ENCODE peak calls at places on chromosomes 11 and 22, in seven cellular contexts. B, V, E, U, K, X and A are unnamed samples. For H3K4me1, the result is how much of the 10 kb centered on the place peaks cover.

GRCh38 chr11:128453444-128454336 is 133.7 kb downstream of the ETS1 start:
- DNase-seq in B (no peak), V (peak), E (peak), U (peak), K (peak), X (peak), A (no peak)

GRCh38 chr11:40030867-40031266 is 1428.6 kb downstream of the LRRC4C start:
- DNase-seq in B (no peak), V (no peak), E (no peak), U (no peak), K (no peak), X (no peak), A (peak)

GRCh38 chr22:30115705-30116104 is 35.4 kb downstream of the HORMAD2 start:
- DNase-seq in B (no peak), V (no peak), E (no peak), U (no peak), K (no peak), X (peak), A (no peak)

GRCh38 chr11:67320691-67321090 is 17.4 kb downstream of the SSH3 start:
- DNase-seq in B (no peak), V (no peak), E (no peak), U (no peak), K (no peak), X (no peak), A (no peak)

GRCh38 chr11:95767498-95767897 is 22.1 kb downstream of the FAM76B start:
- DNase-seq in B (no peak), V (no peak), E (no peak), U (no peak), K (no peak), X (peak), A (no peak)

GRCh38 chr11:57345555-57346151 is 7.5 kb downstream of the P2RX3 start:
- DNase-seq in B (peak), V (peak), E (peak), U (peak), K (peak), X (peak), A (peak)

GRCh38 chr22:43129426-43130425 is 13.5 kb downstream of the MCAT start:
- DNase-seq in B (no peak), V (no peak), E (no peak), U (no peak), K (no peak), X (no peak), A (no peak)

GRCh38 chr11:64148200-64148916 is 17.6 kb downstream of the MACROD1 start:
- DNase-seq in B (peak), V (peak), E (peak), U (peak), K (peak), X (peak), A (peak)

GRCh38 chr22:50625131-50625567 is 2.8 kb downstream of the ARSA start:
- DNase-seq in B (no peak), V (peak), E (no peak), U (no peak), K (no peak), X (no peak), A (no peak)

GRCh38 chr11:119889728-119890280 is 160.8 kb upstream of the NECTIN1 start:
- DNase-seq in B (no peak), V (no peak), E (no peak), U (no peak), K (no peak), X (no peak), A (no peak)

GRCh38 chr11:102010776-102011500 is 36.3 kb upstream of the CFAP300 start:
- DNase-seq in B (peak), V (peak), E (peak), U (no peak), K (peak), X (peak), A (peak)

GRCh38 chr11:18384157-18384641 is 10.2 kb upstream of the LDHA start:
- DNase-seq in B (peak), V (peak), E (peak), U (peak), K (peak), X (peak), A (peak)

GRCh38 chr11:123173040-123173855 is 21.8 kb downstream of the CLMP start:
- DNase-seq in B (no peak), V (peak), E (no peak), U (no peak), K (no peak), X (peak), A (no peak)

GRCh38 chr11:17544181-17544622 is at the start of gene USH1C:
- DNase-seq in B (no peak), V (peak), E (peak), U (no peak), K (peak), X (no peak), A (peak)

GRCh38 chr22:23743303-23743705 is 7.6 kb downstream of the ZNF70 start:
- DNase-seq in B (no peak), V (no peak), E (no peak), U (no peak), K (no peak), X (no peak), A (no peak)

GRCh38 chr11:70500076-70500847 is 101.9 kb downstream of the CTTN start:
- DNase-seq in B (peak), V (no peak), E (no peak), U (no peak), K (no peak), X (no peak), A (peak)

GRCh38 chr22:38308791-38309498 is 8.3 kb downstream of the CSNK1E start:
- DNase-seq in B (no peak), V (peak), E (no peak), U (peak), K (no peak), X (no peak), A (no peak)
- H3K4me1 ChIP-seq in B (under half), V (under half), E (under half), U (half or more), K (half or more), X (half or more), A (under half)

DNA sequence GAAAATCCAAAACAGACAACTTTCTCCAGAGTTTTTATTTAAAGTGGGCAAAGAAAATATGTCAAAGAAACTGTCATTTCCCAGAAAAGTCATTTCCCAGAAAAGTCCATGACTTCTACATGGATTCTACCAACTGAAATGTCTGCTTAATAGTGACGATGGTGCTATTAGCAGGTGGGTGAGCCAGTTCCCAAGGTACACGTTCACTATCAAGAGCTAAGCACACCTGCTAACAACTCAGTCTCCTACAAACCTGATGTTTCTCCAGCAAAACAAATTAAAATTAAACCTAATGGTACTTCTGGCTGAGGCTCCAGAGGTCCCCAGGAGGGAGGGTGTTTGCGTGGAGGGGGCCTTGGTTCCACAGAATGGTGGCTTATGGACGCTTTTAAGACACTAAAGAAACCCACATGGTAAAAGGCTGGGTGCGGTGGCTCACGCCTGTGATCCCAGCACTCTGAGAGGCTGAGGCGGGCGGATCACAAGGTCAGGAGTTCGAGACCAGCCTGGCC is 26.8 kb downstream of the POU2AF1 start:
- DNase-seq in B (no peak), V (no peak), E (no peak), U (no peak), K (peak), X (no peak), A (peak)
- H3K4me1 ChIP-seq in B (under half), V (under half), E (under half), U (under half), K (under half), X (under half), A (under half)

GRCh38 chr22:40181323-40181722 is 3.6 kb downstream of the TNRC6B start:
- DNase-seq in B (no peak), V (no peak), E (peak), U (no peak), K (no peak), X (no peak), A (no peak)
- H3K4me1 ChIP-seq in B (under half), V (half or more), E (half or more), U (under half), K (half or more), X (under half), A (under half)

DNA sequence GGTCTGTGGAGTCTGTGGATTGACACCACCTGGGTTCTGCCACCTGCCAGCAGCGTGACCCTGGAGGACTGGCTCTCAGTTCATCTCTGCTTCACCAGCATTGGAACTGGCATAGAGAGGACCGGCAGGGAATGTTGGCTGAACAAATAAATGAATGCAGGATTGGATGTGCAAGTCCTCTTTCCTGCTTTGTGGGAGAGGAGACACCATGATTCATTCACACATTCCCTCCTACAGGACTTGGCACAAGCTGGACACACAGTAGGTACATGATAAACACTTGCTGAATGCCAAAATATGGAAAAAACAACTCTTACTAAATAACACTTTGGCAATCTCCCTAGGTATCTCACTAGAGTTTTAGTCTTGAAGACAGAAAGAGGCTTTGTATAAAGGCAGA is 116.6 kb upstream of the NARS2 start:
- DNase-seq in B (no peak), V (no peak), E (no peak), U (no peak), K (no peak), X (no peak), A (no peak)
- H3K4me1 ChIP-seq in B (under half), V (under half), E (under half), U (under half), K (under half), X (under half), A (under half)

GRCh38 chr11:68998390-68998911 is 14.6 kb downstream of the MRGPRF start:
- DNase-seq in B (peak), V (peak), E (no peak), U (no peak), K (no peak), X (peak), A (no peak)
- H3K4me1 ChIP-seq in B (under half), V (under half), E (under half), U (under half), K (under half), X (under half), A (under half)

GRCh38 chr11:35390737-35391682 is 28.3 kb downstream of the SLC1A2 start:
- DNase-seq in B (no peak), V (peak), E (peak), U (no peak), K (peak), X (peak), A (no peak)

GRCh38 chr11:35389897-35390462 is 29.4 kb downstream of the SLC1A2 start:
- DNase-seq in B (no peak), V (no peak), E (no peak), U (no peak), K (no peak), X (no peak), A (no peak)

GRCh38 chr11:35393093-35393492 is 26.3 kb downstream of the SLC1A2 start:
- DNase-seq in B (peak), V (no peak), E (no peak), U (no peak), K (no peak), X (peak), A (no peak)

GRCh38 chr11:35394941-35395340 is 24.4 kb downstream of the SLC1A2 start:
- DNase-seq in B (no peak), V (no peak), E (no peak), U (no peak), K (no peak), X (no peak), A (no peak)

GRCh38 chr11:35391922-35392813 is 27.2 kb downstream of the SLC1A2 start:
- DNase-seq in B (peak), V (peak), E (peak), U (peak), K (peak), X (peak), A (peak)
- H3K4me1 ChIP-seq in B (under half), V (under half), E (under half), U (under half), K (under half), X (under half), A (under half)

DNA sequence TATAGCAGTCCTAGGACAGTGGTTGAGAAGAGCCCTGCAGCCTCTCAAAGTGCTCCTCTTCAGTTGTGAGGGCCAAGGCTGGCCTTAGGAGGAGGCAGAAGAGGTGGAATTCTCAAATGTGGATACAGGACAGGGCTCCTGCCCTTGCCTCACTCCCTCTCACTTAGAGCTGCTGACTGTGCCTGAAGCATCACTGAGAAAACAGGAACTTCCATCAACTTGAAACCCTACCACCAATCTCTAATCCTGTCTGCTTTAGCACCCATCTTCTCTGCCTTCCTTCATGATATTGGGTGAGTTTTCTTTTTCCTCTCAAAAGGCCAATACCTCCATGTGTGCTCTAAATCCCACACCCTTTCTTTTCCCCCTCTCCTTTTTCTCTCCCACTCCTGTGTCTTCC is 14.4 kb upstream of the UCP3 start:
- DNase-seq in B (no peak), V (no peak), E (no peak), U (no peak), K (no peak), X (no peak), A (no peak)
- H3K4me1 ChIP-seq in B (under half), V (under half), E (under half), U (under half), K (under half), X (under half), A (under half)

GRCh38 chr22:46053563-46054090 is 76.7 kb upstream of the WNT7B start:
- DNase-seq in B (peak), V (no peak), E (peak), U (peak), K (peak), X (peak), A (no peak)
- H3K4me1 ChIP-seq in B (under half), V (under half), E (under half), U (under half), K (half or more), X (under half), A (under half)

DNA sequence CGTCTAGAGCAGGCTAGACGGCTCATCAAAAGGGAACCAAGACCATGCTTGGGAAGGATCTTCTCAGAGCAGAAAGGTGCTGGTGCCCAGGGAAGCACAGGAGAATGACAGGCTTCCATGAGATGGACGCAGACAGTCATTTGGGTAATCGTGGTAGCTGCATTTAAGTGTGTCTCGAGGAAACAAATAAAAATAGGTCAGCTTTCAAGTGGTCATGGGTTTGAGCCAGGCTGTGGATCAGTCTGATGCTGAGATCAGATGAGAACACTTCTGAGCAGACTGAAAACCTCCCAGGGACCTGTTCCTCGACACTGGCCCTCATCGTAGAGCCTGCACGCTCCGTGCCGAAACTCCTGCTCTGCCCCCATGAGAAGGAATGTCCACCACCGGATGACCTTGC is 4.7 kb downstream of the CARS1 start:
- DNase-seq in B (no peak), V (no peak), E (no peak), U (no peak), K (no peak), X (no peak), A (no peak)
- H3K4me1 ChIP-seq in B (under half), V (under half), E (under half), U (under half), K (under half), X (under half), A (under half)